ENCODE peak calls at places on chromosomes 6 and 20, in ten cellular contexts. W is activated T-helper 1 cell treated with Interleukin-2 at 50 U/mL for 16 hours; B is SJSA1; Q is left colon; N is activated CD4-positive, alpha-beta T cell treated with anti-CD3 and anti-CD28 coated beads, Interleukin-2, amount 50 U/mL, for 48 hours; C is psoas muscle; U is amygdala; H is GM18507; E is HEK293T; I is AG09319. R is an unnamed sample.

GRCh38 chr20:37879843-37880242 is 23.1 kb upstream of the VSTM2L start:
- DNase-seq in W (no peak), B (no peak), Q (no peak), N (no peak), C (no peak), U (no peak), H (no peak), E (no peak), I (no peak), R (no peak)

GRCh38 chr6:148495029-148495428 is 152.4 kb downstream of the SASH1 start:
- DNase-seq in W (no peak), B (no peak), Q (no peak), N (no peak), C (no peak), U (no peak), H (no peak), E (no peak), I (no peak), R (no peak)

GRCh38 chr6:82331031-82331773 is 32.4 kb upstream of the TPBG start:
- DNase-seq in W (no peak), B (no peak), Q (no peak), N (no peak), C (no peak), U (no peak), H (no peak), E (peak), I (peak), R (no peak)

GRCh38 chr20:58669287-58670006 is 18.4 kb downstream of the STX16 start:
- DNase-seq in W (no peak), B (no peak), Q (no peak), N (no peak), C (no peak), U (no peak), H (no peak), E (no peak), I (no peak), R (no peak)

GRCh38 chr6:56752009-56752408 is 109.3 kb upstream of the DST start:
- DNase-seq in W (no peak), B (peak), Q (no peak), N (no peak), C (no peak), U (no peak), H (no peak), E (no peak), I (no peak), R (no peak)

GRCh38 chr6:125729983-125730382 is 19.4 kb upstream of the HEY2 start:
- DNase-seq in W (no peak), B (no peak), Q (no peak), N (no peak), C (no peak), U (no peak), H (no peak), E (no peak), I (no peak), R (no peak)

GRCh38 chr6:97133071-97133470 is 149.9 kb downstream of the MMS22L start:
- DNase-seq in W (no peak), B (no peak), Q (no peak), N (no peak), C (no peak), U (peak), H (no peak), E (no peak), I (no peak), R (no peak)

GRCh38 chr6:117389227-117390057 is 36.3 kb downstream of the ROS1 start:
- DNase-seq in W (no peak), B (no peak), Q (peak), N (no peak), C (no peak), U (no peak), H (no peak), E (no peak), I (no peak), R (no peak)

GRCh38 chr20:46694484-46694883 is 5.2 kb upstream of the TP53RK start:
- DNase-seq in W (no peak), B (no peak), Q (no peak), N (no peak), C (no peak), U (no peak), H (no peak), E (no peak), I (no peak), R (no peak)

GRCh38 chr6:29995346-29995777 is 53.0 kb downstream of the HLA-A start:
- DNase-seq in W (no peak), B (peak), Q (no peak), N (no peak), C (no peak), U (no peak), H (no peak), E (no peak), I (no peak), R (no peak)

GRCh38 chr6:21603516-21603952 is 10.0 kb downstream of the SOX4 start:
- DNase-seq in W (no peak), B (no peak), Q (no peak), N (no peak), C (no peak), U (no peak), H (no peak), E (no peak), I (no peak), R (no peak)

GRCh38 chr6:46022110-46022948 is 6.7 kb upstream of the CLIC5 start:
- DNase-seq in W (no peak), B (no peak), Q (no peak), N (peak), C (no peak), U (no peak), H (no peak), E (no peak), I (no peak), R (no peak)

GRCh38 chr6:169865346-169866139 is 114.1 kb downstream of the ERMARD start:
- DNase-seq in W (no peak), B (peak), Q (no peak), N (no peak), C (no peak), U (no peak), H (no peak), E (no peak), I (no peak), R (peak)

GRCh38 chr6:163162007-163162873 is 252.3 kb upstream of the QKI start:
- DNase-seq in W (no peak), B (no peak), Q (no peak), N (no peak), C (no peak), U (no peak), H (no peak), E (no peak), I (no peak), R (no peak)

GRCh38 chr20:1299522-1299921 is 29.4 kb downstream of the SDCBP2 start:
- DNase-seq in W (no peak), B (no peak), Q (no peak), N (peak), C (peak), U (no peak), H (no peak), E (peak), I (no peak), R (no peak)

GRCh38 chr6:45222380-45222779 is 105.8 kb upstream of the RUNX2 start:
- DNase-seq in W (no peak), B (no peak), Q (no peak), N (no peak), C (no peak), U (no peak), H (no peak), E (no peak), I (no peak), R (no peak)

GRCh38 chr6:19180348-19181073 is 656.7 kb upstream of the ID4 start:
- DNase-seq in W (no peak), B (no peak), Q (peak), N (no peak), C (peak), U (no peak), H (no peak), E (no peak), I (no peak), R (peak)

GRCh38 chr20:49762940-49763766 is 49.5 kb upstream of the B4GALT5 start:
- DNase-seq in W (no peak), B (no peak), Q (no peak), N (no peak), C (no peak), U (no peak), H (no peak), E (no peak), I (no peak), R (no peak)

GRCh38 chr6:32058511-32058963 is 20.3 kb downstream of the CYP21A2 start:
- DNase-seq in W (no peak), B (no peak), Q (no peak), N (no peak), C (peak), U (no peak), H (no peak), E (no peak), I (no peak), R (no peak)

GRCh38 chr6:4957521-4958231 is 46.2 kb downstream of the RPP40 start:
- DNase-seq in W (no peak), B (no peak), Q (no peak), N (no peak), C (no peak), U (no peak), H (no peak), E (no peak), I (no peak), R (no peak)

GRCh38 chr20:44885392-44886275 is at the start of gene YWHAB:
- DNase-seq in W (peak), B (peak), Q (peak), N (peak), C (peak), U (peak), H (peak), E (peak), I (peak), R (peak)

GRCh38 chr6:115613488-115613887 is 447.2 kb downstream of the FRK start:
- DNase-seq in W (no peak), B (no peak), Q (no peak), N (no peak), C (no peak), U (no peak), H (no peak), E (no peak), I (peak), R (no peak)

GRCh38 chr6:107695061-107695715 is 128.9 kb downstream of the SCML4 start:
- DNase-seq in W (no peak), B (no peak), Q (no peak), N (no peak), C (no peak), U (no peak), H (no peak), E (no peak), I (no peak), R (no peak)

GRCh38 chr20:14449323-14449722 is 111.9 kb upstream of the FLRT3 start:
- DNase-seq in W (no peak), B (no peak), Q (no peak), N (no peak), C (no peak), U (no peak), H (no peak), E (no peak), I (no peak), R (no peak)

GRCh38 chr20:60694763-60695162 is 557.3 kb upstream of the CDH4 start:
- DNase-seq in W (no peak), B (no peak), Q (no peak), N (no peak), C (no peak), U (no peak), H (no peak), E (no peak), I (no peak), R (no peak)

GRCh38 chr20:50580016-50580747 is 70.0 kb downstream of the PTPN1 start:
- DNase-seq in W (no peak), B (peak), Q (peak), N (peak), C (peak), U (peak), H (peak), E (peak), I (no peak), R (peak)

GRCh38 chr6:33882154-33882553 is 78.4 kb upstream of the MLN start:
- DNase-seq in W (no peak), B (no peak), Q (peak), N (no peak), C (peak), U (no peak), H (no peak), E (no peak), I (no peak), R (no peak)

GRCh38 chr6:1878330-1878729 is 268.6 kb downstream of the FOXC1 start:
- DNase-seq in W (no peak), B (no peak), Q (no peak), N (no peak), C (no peak), U (no peak), H (no peak), E (no peak), I (no peak), R (no peak)

GRCh38 chr20:58973179-58973578 is 7.9 kb upstream of the NELFCD start:
- DNase-seq in W (no peak), B (no peak), Q (no peak), N (no peak), C (no peak), U (no peak), H (no peak), E (no peak), I (no peak), R (no peak)

GRCh38 chr20:32697608-32698007 is 23.9 kb upstream of the C20orf203 start:
- DNase-seq in W (no peak), B (no peak), Q (no peak), N (no peak), C (no peak), U (no peak), H (no peak), E (no peak), I (no peak), R (no peak)

GRCh38 chr6:167300902-167301425 is 9.8 kb downstream of the UNC93A start:
- DNase-seq in W (no peak), B (no peak), Q (no peak), N (no peak), C (no peak), U (no peak), H (no peak), E (no peak), I (no peak), R (no peak)

GRCh38 chr6:27582928-27583725 is 110.2 kb upstream of the ZNF184 start:
- DNase-seq in W (no peak), B (peak), Q (no peak), N (peak), C (no peak), U (peak), H (no peak), E (peak), I (peak), R (no peak)

GRCh38 chr6:122622404-122622938 is 12.3 kb downstream of the PKIB start:
- DNase-seq in W (no peak), B (no peak), Q (no peak), N (no peak), C (no peak), U (no peak), H (no peak), E (peak), I (no peak), R (no peak)

GRCh38 chr20:4999788-5000187 is 1.5 kb downstream of the SLC23A2 start:
- DNase-seq in W (no peak), B (no peak), Q (no peak), N (no peak), C (no peak), U (no peak), H (no peak), E (no peak), I (no peak), R (no peak)

GRCh38 chr6:16494781-16495180 is 256.4 kb downstream of the GMPR start:
- DNase-seq in W (no peak), B (no peak), Q (no peak), N (no peak), C (no peak), U (no peak), H (no peak), E (no peak), I (no peak), R (no peak)

GRCh38 chr6:120764312-120764711 is 570.0 kb downstream of the TBC1D32 start:
- DNase-seq in W (no peak), B (no peak), Q (no peak), N (no peak), C (no peak), U (no peak), H (no peak), E (no peak), I (no peak), R (no peak)

GRCh38 chr6:146709036-146709622 is 110.4 kb downstream of the ADGB start:
- DNase-seq in W (no peak), B (no peak), Q (no peak), N (no peak), C (no peak), U (no peak), H (no peak), E (no peak), I (no peak), R (no peak)

GRCh38 chr6:158923801-158924498 is 76.1 kb downstream of the RSPH3 start:
- DNase-seq in W (no peak), B (peak), Q (peak), N (no peak), C (no peak), U (no peak), H (no peak), E (peak), I (no peak), R (no peak)

GRCh38 chr6:30031381-30031780 is 29.7 kb upstream of the POLR1H start:
- DNase-seq in W (no peak), B (no peak), Q (no peak), N (no peak), C (no peak), U (no peak), H (no peak), E (no peak), I (no peak), R (no peak)